ENCODE peak calls at places on chromosomes 2 and 18, in four cellular contexts. K is HL-60, O is GM12878, Y is K562. X is an unnamed sample.

GRCh38 chr18:69455120-69455519 is 54.4 kb downstream of the DOK6 start:
- DNase-seq in K (no peak), O (no peak), Y (no peak), X (no peak)

GRCh38 chr18:22865354-22866116 is 67.6 kb upstream of the RBBP8 start:
- DNase-seq in K (no peak), O (no peak), Y (no peak), X (no peak)

GRCh38 chr2:105890856-105891255 is 146.1 kb downstream of the NCK2 start:
- DNase-seq in K (no peak), O (no peak), Y (no peak), X (no peak)

GRCh38 chr2:184215745-184216144 is 382.6 kb upstream of the ZNF804A start:
- DNase-seq in K (no peak), O (no peak), Y (no peak), X (no peak)

GRCh38 chr2:120860579-120860922 is 124.9 kb downstream of the GLI2 start:
- DNase-seq in K (no peak), O (no peak), Y (no peak), X (no peak)

GRCh38 chr2:43171789-43172188 is 54.6 kb downstream of the ZFP36L2 start:
- DNase-seq in K (peak; percentile 28), O (no peak), Y (peak; percentile 75), X (no peak)

GRCh38 chr2:133633851-133634250 is 65.6 kb upstream of the NCKAP5 start:
- DNase-seq in K (no peak), O (no peak), Y (no peak), X (no peak)

GRCh38 chr2:85356186-85356585 is 1.6 kb downstream of the ELMOD3 start:
- DNase-seq in K (no peak), O (no peak), Y (no peak), X (no peak)

GRCh38 chr2:233075966-233076339 is 15.8 kb downstream of the INPP5D start:
- DNase-seq in K (peak; percentile 78), O (peak; percentile 82), Y (no peak), X (no peak)

GRCh38 chr2:231221761-231222160 is 23.3 kb downstream of the ARMC9 start:
- DNase-seq in K (no peak), O (no peak), Y (no peak), X (no peak)

GRCh38 chr18:45359275-45360009 is 255.8 kb upstream of the SLC14A2 start:
- DNase-seq in K (no peak), O (no peak), Y (no peak), X (no peak)

GRCh38 chr18:11665587-11665986 is 23.5 kb upstream of the GNAL start:
- DNase-seq in K (no peak), O (no peak), Y (no peak), X (no peak)

GRCh38 chr2:62089658-62090057 is 106.3 kb upstream of the B3GNT2 start:
- DNase-seq in K (no peak), O (no peak), Y (no peak), X (no peak)

GRCh38 chr2:186771395-186771794 is 77.5 kb downstream of the FAM171B start:
- DNase-seq in K (no peak), O (no peak), Y (no peak), X (no peak)

GRCh38 chr2:108924444-108925251 is 64.4 kb downstream of the EDAR start:
- DNase-seq in K (no peak), O (no peak), Y (no peak), X (no peak)

GRCh38 chr2:209441541-209441940 is 17.7 kb downstream of the MAP2 start:
- DNase-seq in K (no peak), O (no peak), Y (no peak), X (no peak)

GRCh38 chr18:23689616-23690504 is 607 bp downstream of the LAMA3 start:
- DNase-seq in K (no peak), O (no peak), Y (no peak), X (peak; percentile 45)

GRCh38 chr2:24111407-24111861 is 11.7 kb downstream of the PFN4 start:
- DNase-seq in K (no peak), O (no peak), Y (peak; percentile 38), X (no peak)

GRCh38 chr2:10494351-10495066 is 46.4 kb upstream of the ODC1 start:
- DNase-seq in K (no peak), O (no peak), Y (no peak), X (no peak)
- TF ChIP-seq SPI1 in K (no peak), O (no peak), Y (no peak), X (no peak)

DNA sequence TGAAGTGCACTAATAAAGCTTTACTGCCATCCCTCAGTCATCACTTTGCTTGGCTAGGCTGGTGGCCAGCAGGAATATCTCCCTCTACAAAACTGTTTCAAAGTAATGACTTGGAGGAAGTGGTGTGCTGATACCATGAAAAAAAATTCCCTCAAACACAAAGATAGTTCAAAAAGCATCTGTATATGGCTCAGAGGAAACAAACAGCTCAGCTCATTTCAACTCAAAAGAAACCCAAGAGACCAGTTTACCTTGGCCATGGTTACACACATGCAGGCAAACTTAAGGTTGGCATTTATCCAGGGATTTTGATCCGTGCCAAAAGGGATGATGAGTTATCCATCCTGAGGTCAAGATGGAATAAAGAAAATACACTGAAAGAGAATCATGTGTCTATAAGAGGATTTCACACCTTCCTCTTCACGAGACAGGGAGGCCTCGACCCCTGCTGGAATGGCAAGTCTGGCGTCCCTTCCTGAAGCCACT is 18.4 kb upstream of the WIPF1 start:
- DNase-seq in K (no peak), O (no peak), Y (no peak), X (no peak)
- TF ChIP-seq SPI1 in K (no peak), O (peak; percentile 27), Y (no peak), X (peak; percentile 12)

GRCh38 chr2:207254526-207255464 is 89.0 kb upstream of the KLF7 start:
- DNase-seq in K (peak; percentile 74), O (no peak), Y (no peak), X (no peak)
- TF ChIP-seq SPI1 in K (peak; percentile 28), O (no peak), Y (no peak), X (no peak)

GRCh38 chr18:77199707-77200106 is 49.9 kb upstream of the GALR1 start:
- DNase-seq in K (no peak), O (no peak), Y (no peak), X (no peak)
- TF ChIP-seq SPI1 in K (no peak), O (no peak), Y (no peak), X (no peak)

GRCh38 chr2:236642584-236643291 is 73.1 kb downstream of the ACKR3 start:
- DNase-seq in K (no peak), O (no peak), Y (no peak), X (no peak)
- TF ChIP-seq SPI1 in K (no peak), O (no peak), Y (no peak), X (no peak)

DNA sequence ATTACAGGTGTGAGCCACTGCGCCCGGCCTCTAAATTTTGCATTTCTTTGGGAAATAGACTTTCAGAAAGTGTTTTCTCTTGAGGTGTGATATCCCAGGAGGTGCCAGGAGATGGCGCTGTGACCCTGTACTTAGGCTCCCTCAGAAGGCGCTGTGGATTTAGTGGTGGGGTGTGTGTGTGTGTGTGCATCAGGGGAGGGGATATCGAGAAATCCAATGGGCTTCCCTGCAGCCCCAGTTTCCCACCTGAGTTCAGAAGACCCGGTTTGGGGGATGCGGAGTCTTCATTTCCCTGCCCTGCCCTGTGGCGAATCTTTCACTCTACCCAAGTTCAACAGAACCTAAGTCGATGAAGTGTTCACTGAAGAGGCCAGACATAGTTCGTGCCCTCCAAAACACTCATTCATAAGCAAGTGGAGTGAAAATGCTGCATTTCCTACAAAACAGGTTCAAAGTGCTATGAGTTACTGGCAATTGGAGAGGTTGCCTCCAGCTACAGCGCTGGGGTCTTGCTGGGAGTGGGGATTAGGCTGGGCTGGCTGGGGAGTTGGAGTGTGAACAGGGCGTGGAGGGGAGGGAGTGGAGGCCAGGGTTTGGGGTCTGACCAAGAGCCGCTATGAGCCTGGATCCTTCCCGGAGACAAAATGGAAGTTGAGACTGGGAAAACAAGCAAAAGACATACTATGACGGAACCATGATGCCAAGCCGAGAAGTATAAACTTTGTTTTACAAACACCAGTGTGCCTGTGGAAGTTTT is 6.5 kb upstream of the WNT6 start:
- DNase-seq in K (peak; percentile 57), O (no peak), Y (peak; percentile 52), X (no peak)
- TF ChIP-seq SPI1 in K (no peak), O (no peak), Y (no peak), X (no peak)

GRCh38 chr2:149271575-149271974 is 58.8 kb upstream of the LYPD6 start:
- DNase-seq in K (no peak), O (peak; percentile 48), Y (no peak), X (peak; percentile 5)
- TF ChIP-seq SPI1 in K (no peak), O (peak; percentile 3), Y (no peak), X (no peak)

GRCh38 chr2:86703704-86704370 is 16.3 kb upstream of the RMND5A start:
- DNase-seq in K (no peak), O (no peak), Y (no peak), X (no peak)
- TF ChIP-seq SPI1 in K (no peak), O (no peak), Y (no peak), X (no peak)

GRCh38 chr2:145012214-145012670 is 492.3 kb upstream of the ZEB2 start:
- DNase-seq in K (no peak), O (no peak), Y (no peak), X (no peak)
- TF ChIP-seq SPI1 in K (no peak), O (no peak), Y (no peak), X (no peak)

X was measured in GM12891.